ENCODE peak calls at places on chromosomes 11 and 22, in four cellular contexts. T is WERI-Rb-1, M is heart right ventricle, C is cardiac muscle cell. X is an unnamed sample. For H3K27me3, the result is how much of the 10 kb centered on the place peaks cover.

GRCh38 chr11:77558380-77558779 is 31.4 kb upstream of the AQP11 start:
- DNase-seq in T (no peak), M (no peak), C (peak), X (no peak)

GRCh38 chr11:87719311-87720073 is 455.8 kb downstream of the RAB38 start:
- DNase-seq in T (no peak), M (no peak), C (no peak), X (no peak)

GRCh38 chr11:11731311-11732083 is 109.7 kb upstream of the GALNT18 start:
- DNase-seq in T (no peak), M (no peak), C (peak), X (no peak)

GRCh38 chr22:23251445-23252093 is 71.3 kb downstream of the BCR start:
- DNase-seq in T (peak), M (no peak), C (no peak), X (no peak)

GRCh38 chr11:104764718-104765045 is 133.6 kb downstream of the CASP12 start:
- DNase-seq in T (no peak), M (no peak), C (no peak), X (no peak)

GRCh38 chr11:46534713-46535112 is 59.1 kb downstream of the AMBRA1 start:
- DNase-seq in T (no peak), M (no peak), C (no peak), X (no peak)

GRCh38 chr11:63511349-63511748 is 5.5 kb downstream of the LGALS12 start:
- DNase-seq in T (no peak), M (no peak), C (no peak), X (no peak)

GRCh38 chr11:69949327-69949726 is 128.8 kb upstream of the ANO1 start:
- DNase-seq in T (no peak), M (no peak), C (peak), X (no peak)

GRCh38 chr11:124920870-124921609 is 2.0 kb downstream of the HEPN1 start:
- DNase-seq in T (peak), M (peak), C (peak), X (peak)

GRCh38 chr11:76337469-76337868 is 43.5 kb downstream of the THAP12 start:
- DNase-seq in T (no peak), M (no peak), C (no peak), X (no peak)

GRCh38 chr22:24553597-24554315 is 1.2 kb downstream of the GUCD1 start:
- DNase-seq in T (no peak), M (peak), C (no peak), X (no peak)

DNA sequence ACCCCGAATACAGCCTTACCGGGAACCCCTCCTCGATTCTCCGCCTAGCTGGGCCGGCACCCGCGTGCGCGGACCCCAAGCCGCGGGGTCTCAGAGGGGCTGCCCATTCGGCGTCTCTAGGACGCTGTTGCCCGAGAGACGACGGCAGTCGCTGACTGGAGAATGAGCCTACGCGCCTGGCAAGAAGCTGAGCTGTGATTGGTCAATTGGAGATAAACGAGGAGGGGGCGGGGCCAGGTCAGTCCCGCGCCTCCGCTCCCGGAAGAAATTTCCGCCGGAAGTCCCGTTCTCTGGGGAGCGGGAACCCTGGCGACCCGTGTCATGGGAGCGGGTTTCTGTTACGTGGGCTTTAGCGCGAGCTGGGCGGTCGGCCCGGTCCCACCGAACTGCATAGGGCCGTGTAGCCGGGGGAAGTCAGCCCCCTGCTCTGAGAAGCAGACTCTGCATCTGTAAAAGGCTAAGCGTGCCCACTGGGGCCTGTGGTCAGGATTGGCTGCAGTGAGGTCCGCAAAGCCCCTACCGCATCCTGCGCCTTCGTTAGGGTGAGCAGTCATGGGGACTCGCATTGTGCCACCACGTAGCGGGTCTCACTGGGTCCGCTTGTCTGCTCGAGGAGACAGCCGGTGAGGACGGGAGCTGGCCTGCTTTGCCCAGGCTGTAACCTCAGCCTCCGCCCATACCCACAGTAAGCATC is at the start of gene EFCAB6:
- DNase-seq in T (peak), M (peak), C (peak), X (peak)
- H3K27ac ChIP-seq in T (peak), M (peak), C (peak), X (peak)

GRCh38 chr22:48204296-48204695 is 1441.8 kb downstream of the TBC1D22A start:
- DNase-seq in T (no peak), M (no peak), C (no peak), X (no peak)
- TF ChIP-seq CTCF in T (no peak), M (no peak), C (no peak), X (no peak)

DNA sequence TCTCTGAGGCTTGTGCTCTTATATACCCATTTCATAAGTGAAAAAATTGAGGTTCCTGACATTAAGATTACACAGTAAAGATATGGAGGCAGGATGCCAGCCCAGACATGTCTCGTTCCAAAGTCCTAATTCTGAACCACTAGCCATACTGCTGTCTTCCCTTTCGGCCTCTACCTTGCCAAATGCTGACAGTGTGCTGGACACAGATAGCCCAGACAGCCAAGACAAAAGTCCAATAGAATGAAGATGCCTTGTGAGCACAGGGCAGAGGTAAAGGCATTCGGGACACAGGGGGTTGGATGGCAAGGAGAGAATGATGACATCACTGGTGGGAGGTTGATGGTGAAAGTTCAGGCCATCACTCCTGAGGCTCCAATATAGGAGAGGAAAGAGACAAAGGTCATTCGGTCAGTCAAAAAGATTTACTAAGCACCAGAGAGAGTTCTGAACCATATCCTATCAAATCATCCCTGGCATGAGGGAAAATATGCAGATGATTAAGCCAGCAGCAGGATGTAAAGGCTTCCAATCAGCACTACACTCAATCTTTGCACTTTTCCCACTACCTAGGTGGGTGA is 174.0 kb upstream of the MTMR2 start:
- DNase-seq in T (no peak), M (no peak), C (peak), X (no peak)
- H3K27me3 ChIP-seq in T (under half), M (under half), C (under half), X (under half)

GRCh38 chr11:120181446-120181992 is 29.3 kb upstream of the OAF start:
- DNase-seq in T (no peak), M (no peak), C (no peak), X (no peak)

GRCh38 chr11:120180571-120181445 is 30.0 kb upstream of the OAF start:
- DNase-seq in T (no peak), M (no peak), C (peak), X (no peak)

GRCh38 chr11:120178441-120179070 is 32.3 kb upstream of the OAF start:
- DNase-seq in T (no peak), M (no peak), C (no peak), X (no peak)

GRCh38 chr11:120182357-120182756 is 28.5 kb upstream of the OAF start:
- DNase-seq in T (no peak), M (no peak), C (no peak), X (no peak)

DNA sequence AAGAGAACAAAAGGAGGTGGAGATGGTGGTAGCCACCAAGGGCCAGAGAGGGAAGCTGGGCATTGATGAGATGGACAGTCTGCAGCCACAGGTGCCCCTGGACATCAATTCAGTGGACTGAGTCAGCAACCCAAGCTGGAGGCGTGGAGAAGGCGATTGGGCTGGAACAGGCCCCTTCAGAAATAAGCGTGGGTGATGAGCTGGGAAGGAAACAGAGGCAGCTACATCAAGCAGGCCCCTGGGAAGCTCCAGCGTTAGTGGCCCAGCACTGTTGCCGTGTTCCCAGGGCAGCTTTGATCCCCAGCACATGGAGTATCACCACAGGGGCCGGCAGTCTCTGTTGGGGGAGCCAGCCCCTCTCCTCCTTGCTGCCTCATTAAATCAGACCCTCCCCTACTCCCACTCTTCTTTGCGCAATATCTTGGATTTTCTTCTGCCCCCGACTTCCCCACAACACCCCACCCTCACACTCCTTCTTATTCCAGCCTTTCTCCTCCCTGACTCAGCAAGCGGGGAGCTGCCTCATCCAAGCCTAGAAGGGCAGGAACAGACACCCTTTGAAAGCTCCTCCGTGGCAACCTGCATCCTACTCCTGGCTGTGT is 31.7 kb upstream of the OAF start:
- DNase-seq in T (no peak), M (no peak), C (no peak), X (no peak)
- H3K27ac ChIP-seq in T (no peak), M (peak), C (no peak), X (no peak)

DNA sequence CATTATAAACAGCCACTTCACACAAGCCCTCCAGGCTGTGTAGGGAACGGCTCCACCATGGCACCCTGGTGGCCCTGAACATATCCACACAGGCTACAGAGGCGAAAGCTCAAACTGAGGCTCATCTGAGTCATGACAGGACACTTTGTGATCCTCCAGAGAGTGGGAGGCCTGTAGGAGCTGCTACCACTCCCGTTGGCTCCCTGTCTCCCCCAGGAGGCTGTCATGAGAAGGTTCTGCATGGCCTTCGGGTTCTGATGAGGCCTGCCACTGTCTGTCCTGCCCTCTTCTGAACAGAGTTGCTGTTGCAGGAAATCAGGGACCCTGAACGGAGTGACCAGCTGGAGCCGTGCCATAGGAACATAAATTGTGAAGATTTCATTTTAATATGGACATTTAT is 23.8 kb upstream of the ALDH3B2 start:
- DNase-seq in T (peak), M (no peak), C (no peak), X (no peak)
- TF ChIP-seq CTCF in T (peak), M (no peak), C (no peak), X (no peak)

GRCh38 chr11:1116104-1116503 is 41.4 kb downstream of the MUC2 start:
- DNase-seq in T (no peak), M (no peak), C (no peak), X (no peak)
- H3K27me3 ChIP-seq in T (under half), M (under half), C (under half), X (under half)

GRCh38 chr11:66317766-66318575 is 1.1 kb upstream of the CD248 start:
- DNase-seq in T (peak), M (peak), C (peak), X (peak)

GRCh38 chr11:66316849-66317251 is at the start of gene CD248:
- DNase-seq in T (no peak), M (peak), C (peak), X (no peak)

GRCh38 chr11:66317322-66317765 is 500 bp upstream of the CD248 start:
- DNase-seq in T (no peak), M (peak), C (peak), X (no peak)

GRCh38 chr11:66315921-66316811 is 678 bp downstream of the CD248 start:
- DNase-seq in T (no peak), M (no peak), C (peak), X (no peak)

GRCh38 chr11:66318576-66318970 is 1.7 kb upstream of the CD248 start:
- DNase-seq in T (no peak), M (no peak), C (no peak), X (no peak)
- H3K27ac ChIP-seq in T (peak), M (peak), C (no peak), X (peak)